ENCODE peak calls at places on chromosomes 4 and X, in five cellular contexts. A is stimulated activated CD8-positive, alpha-beta memory T cell treated with anti-CD3 and anti-CD28 coated beads, Interleukin-2, amount 100 ng/mL, for 1 hour; Y is HFF-Myc; U is epithelial cell of esophagus; O is thoracic aorta. L is an unnamed sample.

GRCh38 chr4:146255463-146255862 is 41.1 kb downstream of the REELD1 start:
- DNase-seq in A (no peak), Y (peak), U (no peak), O (no peak), L (no peak)

GRCh38 chrX:81791086-81791485 is 589.2 kb downstream of the SH3BGRL start:
- DNase-seq in A (no peak), Y (no peak), U (no peak), O (no peak), L (no peak)

GRCh38 chr4:58669783-58670182 is 1559.6 kb upstream of the IGFBP7 start:
- DNase-seq in A (no peak), Y (no peak), U (no peak), O (no peak), L (no peak)

GRCh38 chrX:53047228-53047627 is 1.4 kb upstream of the GPR173 start:
- DNase-seq in A (no peak), Y (no peak), U (no peak), O (no peak), L (no peak)

GRCh38 chr4:18194278-18194677 is 172.7 kb upstream of the LCORL start:
- DNase-seq in A (no peak), Y (no peak), U (no peak), O (no peak), L (no peak)

GRCh38 chr4:78558421-78558820 is 6.9 kb downstream of the ANXA3 start:
- DNase-seq in A (no peak), Y (no peak), U (peak), O (no peak), L (no peak)

GRCh38 chrX:78024349-78025108 is 55.1 kb upstream of the PGAM4 start:
- DNase-seq in A (no peak), Y (no peak), U (peak), O (no peak), L (no peak)

GRCh38 chrX:130247996-130248395 is 20.7 kb downstream of the ZNF280C start:
- DNase-seq in A (no peak), Y (no peak), U (no peak), O (no peak), L (no peak)

GRCh38 chr4:87103691-87104187 is 116.7 kb downstream of the KLHL8 start:
- DNase-seq in A (no peak), Y (peak), U (peak), O (no peak), L (peak)

GRCh38 chr4:142752331-142752830 is 93.7 kb downstream of the INPP4B start:
- DNase-seq in A (no peak), Y (no peak), U (no peak), O (no peak), L (no peak)

GRCh38 chr4:68344049-68344448 is 5.8 kb downstream of the YTHDC1 start:
- DNase-seq in A (no peak), Y (no peak), U (no peak), O (no peak), L (no peak)

GRCh38 chr4:186234367-186234766 is 7.1 kb downstream of the KLKB1 start:
- DNase-seq in A (no peak), Y (no peak), U (no peak), O (no peak), L (no peak)

GRCh38 chr4:148980782-148981181 is 538.6 kb upstream of the NR3C2 start:
- DNase-seq in A (no peak), Y (no peak), U (no peak), O (no peak), L (no peak)

GRCh38 chr4:123809864-123810263 is 413.3 kb downstream of the SPRY1 start:
- DNase-seq in A (no peak), Y (no peak), U (no peak), O (no peak), L (no peak)

GRCh38 chr4:7021930-7022658 is 21.1 kb upstream of the TADA2B start:
- DNase-seq in A (no peak), Y (peak), U (peak), O (no peak), L (peak)

GRCh38 chrX:135625995-135626394 is 87.4 kb upstream of the CT45A1 start:
- DNase-seq in A (no peak), Y (no peak), U (peak), O (no peak), L (no peak)

GRCh38 chrX:8323356-8323755 is 141.3 kb upstream of the VCX3B start:
- DNase-seq in A (no peak), Y (no peak), U (peak), O (no peak), L (no peak)

GRCh38 chr4:119162174-119162573 is 26.5 kb downstream of the MYOZ2 start:
- DNase-seq in A (no peak), Y (no peak), U (no peak), O (no peak), L (no peak)

GRCh38 chrX:10110316-10110932 is 46.4 kb upstream of the CLCN4 start:
- DNase-seq in A (no peak), Y (no peak), U (no peak), O (no peak), L (no peak)

GRCh38 chr4:87530868-87531267 is 1.7 kb upstream of the SPARCL1 start:
- DNase-seq in A (no peak), Y (no peak), U (peak), O (peak), L (peak)

GRCh38 chrX:115582871-115583729 is 22.1 kb downstream of the PLS3 start:
- DNase-seq in A (no peak), Y (no peak), U (peak), O (no peak), L (no peak)

GRCh38 chr4:187171731-187172339 is 448.2 kb upstream of the FAT1 start:
- DNase-seq in A (no peak), Y (peak), U (peak), O (no peak), L (peak)

GRCh38 chrX:56963377-56963776 is 32.0 kb downstream of the SPIN3 start:
- DNase-seq in A (no peak), Y (no peak), U (no peak), O (no peak), L (no peak)

GRCh38 chrX:118594697-118595420 is 99.2 kb downstream of the DOCK11 start:
- DNase-seq in A (no peak), Y (no peak), U (no peak), O (no peak), L (no peak)

GRCh38 chrX:2710041-2710471 is 19.0 kb downstream of the CD99 start:
- DNase-seq in A (no peak), Y (peak), U (peak), O (no peak), L (no peak)

GRCh38 chr4:100299441-100299840 is 109.2 kb upstream of the DDIT4L start:
- DNase-seq in A (no peak), Y (no peak), U (peak), O (no peak), L (no peak)

GRCh38 chr4:10075953-10076391 is 40.6 kb downstream of the WDR1 start:
- DNase-seq in A (no peak), Y (no peak), U (no peak), O (no peak), L (no peak)

GRCh38 chrX:116198810-116199209 is 28.3 kb downstream of the AGTR2 start:
- DNase-seq in A (no peak), Y (no peak), U (no peak), O (no peak), L (no peak)

GRCh38 chr4:95181446-95182306 is 367.1 kb downstream of the UNC5C start:
- DNase-seq in A (no peak), Y (no peak), U (no peak), O (no peak), L (no peak)

GRCh38 chr4:20305976-20306375 is 54.3 kb downstream of the SLIT2 start:
- DNase-seq in A (no peak), Y (no peak), U (peak), O (no peak), L (no peak)

GRCh38 chr4:77045490-77045889 is 30.3 kb downstream of the CCNI start:
- DNase-seq in A (no peak), Y (no peak), U (peak), O (no peak), L (no peak)

GRCh38 chrX:46257451-46257879 is 287.8 kb downstream of the ZNF674 start:
- DNase-seq in A (no peak), Y (no peak), U (peak), O (no peak), L (no peak)

GRCh38 chr4:75844151-75844662 is 58.0 kb downstream of the PPEF2 start:
- DNase-seq in A (no peak), Y (peak), U (no peak), O (no peak), L (peak)

GRCh38 chrX:153969904-153970397 is 1.7 kb downstream of the HCFC1 start:
- DNase-seq in A (no peak), Y (no peak), U (no peak), O (no peak), L (no peak)

GRCh38 chrX:71181558-71181909 is 36.9 kb downstream of the NLGN3 start:
- DNase-seq in A (no peak), Y (peak), U (no peak), O (no peak), L (no peak)

GRCh38 chr4:48268956-48269860 is at the start of gene TEC:
- DNase-seq in A (no peak), Y (no peak), U (no peak), O (no peak), L (no peak)

GRCh38 chr4:163343604-163344146 is at the start of gene NPY5R:
- DNase-seq in A (no peak), Y (no peak), U (no peak), O (no peak), L (no peak)

GRCh38 chrX:72245461-72246089 is 6.7 kb upstream of the ERCC6L start:
- DNase-seq in A (peak), Y (peak), U (peak), O (no peak), L (no peak)

GRCh38 chrX:123084797-123085196 is 99.3 kb upstream of the GRIA3 start:
- DNase-seq in A (no peak), Y (no peak), U (peak), O (no peak), L (no peak)

GRCh38 chr4:67593741-67594175 is 35.2 kb downstream of the STAP1 start:
- DNase-seq in A (no peak), Y (no peak), U (peak), O (no peak), L (no peak)